ENCODE peak calls at places on chromosome X, in nine cellular contexts. One of them, this sample, is unnamed.

GRCh38 chrX:79146552-79147390 is 2.3 kb downstream of the GPR174 start:
- DNase-seq in astrocyte of the spinal cord: no peak
- DNase-seq in neuronal stem cell: no peak
- DNase-seq in neural crest cell: no peak
- DNase-seq in right atrium auricular region: no peak
- DNase-seq in ACHN: no peak
- DNase-seq in pancreas: no peak
- DNase-seq in cardiac fibroblast: no peak
- DNase-seq in retina: no peak
- DNase-seq in this sample: no peak

GRCh38 chrX:110395877-110396276 is 37.2 kb downstream of the RTL9 start:
- DNase-seq in astrocyte of the spinal cord: no peak
- DNase-seq in neuronal stem cell: no peak
- DNase-seq in neural crest cell: no peak
- DNase-seq in right atrium auricular region: no peak
- DNase-seq in ACHN: no peak
- DNase-seq in pancreas: no peak
- DNase-seq in cardiac fibroblast: no peak
- DNase-seq in retina: no peak
- DNase-seq in this sample: no peak

GRCh38 chrX:132488819-132489255 is at the start of gene MBNL3:
- DNase-seq in astrocyte of the spinal cord: peak; percentile 46
- DNase-seq in neuronal stem cell: peak; percentile 29
- DNase-seq in neural crest cell: no peak
- DNase-seq in right atrium auricular region: peak; percentile 61
- DNase-seq in ACHN: peak; percentile 37
- DNase-seq in pancreas: peak; percentile 67
- DNase-seq in cardiac fibroblast: peak; percentile 64
- DNase-seq in retina: peak; percentile 85
- DNase-seq in this sample: peak; percentile 30

GRCh38 chrX:107050195-107050709 is 50.2 kb upstream of the MORC4 start:
- DNase-seq in astrocyte of the spinal cord: no peak
- DNase-seq in neuronal stem cell: no peak
- DNase-seq in neural crest cell: no peak
- DNase-seq in right atrium auricular region: no peak
- DNase-seq in ACHN: no peak
- DNase-seq in pancreas: no peak
- DNase-seq in cardiac fibroblast: no peak
- DNase-seq in retina: no peak
- DNase-seq in this sample: no peak

GRCh38 chrX:2819345-2820130 is 9.2 kb upstream of the GYG2 start:
- DNase-seq in astrocyte of the spinal cord: peak; percentile 15
- DNase-seq in neuronal stem cell: no peak
- DNase-seq in neural crest cell: no peak
- DNase-seq in right atrium auricular region: no peak
- DNase-seq in ACHN: peak; percentile 11
- DNase-seq in pancreas: no peak
- DNase-seq in cardiac fibroblast: peak; percentile 42
- DNase-seq in retina: no peak
- DNase-seq in this sample: no peak

GRCh38 chrX:132413459-132413858 is 75.4 kb downstream of the MBNL3 start:
- DNase-seq in astrocyte of the spinal cord: no peak
- DNase-seq in neuronal stem cell: no peak
- DNase-seq in neural crest cell: no peak
- DNase-seq in right atrium auricular region: no peak
- DNase-seq in ACHN: no peak
- DNase-seq in pancreas: no peak
- DNase-seq in cardiac fibroblast: no peak
- DNase-seq in retina: no peak
- DNase-seq in this sample: no peak

GRCh38 chrX:96791559-96791958 is 92.1 kb upstream of the RPA4 start:
- DNase-seq in astrocyte of the spinal cord: peak; percentile 45
- DNase-seq in neuronal stem cell: no peak
- DNase-seq in neural crest cell: no peak
- DNase-seq in right atrium auricular region: no peak
- DNase-seq in ACHN: no peak
- DNase-seq in pancreas: no peak
- DNase-seq in cardiac fibroblast: peak; percentile 54
- DNase-seq in retina: no peak
- DNase-seq in this sample: no peak

GRCh38 chrX:45240334-45240733 is 39.7 kb upstream of the DIPK2B start:
- DNase-seq in astrocyte of the spinal cord: no peak
- DNase-seq in neuronal stem cell: no peak
- DNase-seq in neural crest cell: no peak
- DNase-seq in right atrium auricular region: no peak
- DNase-seq in ACHN: no peak
- DNase-seq in pancreas: no peak
- DNase-seq in cardiac fibroblast: peak; percentile 0
- DNase-seq in retina: no peak
- DNase-seq in this sample: no peak

GRCh38 chrX:37846934-37847732 is at the start of gene DYNLT3:
- DNase-seq in astrocyte of the spinal cord: peak; percentile 65
- DNase-seq in neuronal stem cell: peak; percentile 31
- DNase-seq in neural crest cell: peak; percentile 48
- DNase-seq in right atrium auricular region: peak; percentile 82
- DNase-seq in ACHN: peak; percentile 68
- DNase-seq in pancreas: peak; percentile 86
- DNase-seq in cardiac fibroblast: peak; percentile 74
- DNase-seq in retina: peak; percentile 84
- DNase-seq in this sample: peak; percentile 83

GRCh38 chrX:154082396-154083133 is 15.0 kb downstream of the MECP2 start:
- DNase-seq in astrocyte of the spinal cord: peak; percentile 46
- DNase-seq in neuronal stem cell: no peak
- DNase-seq in neural crest cell: no peak
- DNase-seq in right atrium auricular region: no peak
- DNase-seq in ACHN: no peak
- DNase-seq in pancreas: no peak
- DNase-seq in cardiac fibroblast: peak; percentile 68
- DNase-seq in retina: no peak
- DNase-seq in this sample: no peak

GRCh38 chrX:134803551-134804183 is 145.4 kb upstream of the PLAC1 start:
- DNase-seq in astrocyte of the spinal cord: no peak
- DNase-seq in neuronal stem cell: no peak
- DNase-seq in neural crest cell: no peak
- DNase-seq in right atrium auricular region: no peak
- DNase-seq in ACHN: no peak
- DNase-seq in pancreas: no peak
- DNase-seq in cardiac fibroblast: no peak
- DNase-seq in retina: no peak
- DNase-seq in this sample: no peak

GRCh38 chrX:118720058-118720707 is 7.2 kb upstream of the IL13RA1 start:
- DNase-seq in astrocyte of the spinal cord: no peak
- DNase-seq in neuronal stem cell: no peak
- DNase-seq in neural crest cell: no peak
- DNase-seq in right atrium auricular region: no peak
- DNase-seq in ACHN: no peak
- DNase-seq in pancreas: no peak
- DNase-seq in cardiac fibroblast: no peak
- DNase-seq in retina: no peak
- DNase-seq in this sample: no peak

GRCh38 chrX:24506082-24506481 is 41.0 kb downstream of the PDK3 start:
- DNase-seq in astrocyte of the spinal cord: no peak
- DNase-seq in neuronal stem cell: no peak
- DNase-seq in neural crest cell: no peak
- DNase-seq in right atrium auricular region: no peak
- DNase-seq in ACHN: peak; percentile 14
- DNase-seq in pancreas: no peak
- DNase-seq in cardiac fibroblast: no peak
- DNase-seq in retina: no peak
- DNase-seq in this sample: no peak

GRCh38 chrX:37347420-37347819 is 1.7 kb upstream of the PRRG1 start:
- DNase-seq in astrocyte of the spinal cord: peak; percentile 15
- DNase-seq in neuronal stem cell: no peak
- DNase-seq in neural crest cell: no peak
- DNase-seq in right atrium auricular region: no peak
- DNase-seq in ACHN: peak; percentile 77
- DNase-seq in pancreas: no peak
- DNase-seq in cardiac fibroblast: peak; percentile 78
- DNase-seq in retina: no peak
- DNase-seq in this sample: no peak

GRCh38 chrX:132615396-132616131 is 126.7 kb upstream of the MBNL3 start:
- DNase-seq in astrocyte of the spinal cord: peak; percentile 27
- DNase-seq in neuronal stem cell: peak; percentile 32
- DNase-seq in neural crest cell: peak; percentile 55
- DNase-seq in right atrium auricular region: no peak
- DNase-seq in ACHN: peak; percentile 21
- DNase-seq in pancreas: peak; percentile 39
- DNase-seq in cardiac fibroblast: peak; percentile 51
- DNase-seq in retina: peak; percentile 14
- DNase-seq in this sample: peak; percentile 34

GRCh38 chrX:150361070-150361776 is 1.9 kb upstream of the MAMLD1 start:
- DNase-seq in astrocyte of the spinal cord: no peak
- DNase-seq in neuronal stem cell: no peak
- DNase-seq in neural crest cell: no peak
- DNase-seq in right atrium auricular region: peak; percentile 52
- DNase-seq in ACHN: peak; percentile 30
- DNase-seq in pancreas: peak; percentile 25
- DNase-seq in cardiac fibroblast: no peak
- DNase-seq in retina: peak; percentile 39
- DNase-seq in this sample: no peak

GRCh38 chrX:13087322-13088154 is 43.1 kb upstream of the FAM9C start:
- DNase-seq in astrocyte of the spinal cord: peak; percentile 66
- DNase-seq in neuronal stem cell: no peak
- DNase-seq in neural crest cell: no peak
- DNase-seq in right atrium auricular region: no peak
- DNase-seq in ACHN: no peak
- DNase-seq in pancreas: no peak
- DNase-seq in cardiac fibroblast: peak; percentile 46
- DNase-seq in retina: no peak
- DNase-seq in this sample: no peak

GRCh38 chrX:154470914-154471568 is 8.0 kb downstream of the LAGE3 start:
- DNase-seq in astrocyte of the spinal cord: no peak
- DNase-seq in neuronal stem cell: no peak
- DNase-seq in neural crest cell: no peak
- DNase-seq in right atrium auricular region: no peak
- DNase-seq in ACHN: no peak
- DNase-seq in pancreas: no peak
- DNase-seq in cardiac fibroblast: no peak
- DNase-seq in retina: no peak
- DNase-seq in this sample: no peak

GRCh38 chrX:48540480-48540879 is 966 bp downstream of the TBC1D25 start:
- DNase-seq in astrocyte of the spinal cord: no peak
- DNase-seq in neuronal stem cell: no peak
- DNase-seq in neural crest cell: no peak
- DNase-seq in right atrium auricular region: no peak
- DNase-seq in ACHN: no peak
- DNase-seq in pancreas: no peak
- DNase-seq in cardiac fibroblast: no peak
- DNase-seq in retina: no peak
- DNase-seq in this sample: no peak